ENCODE peak calls at places on chromosomes 13 and 19, in five cellular contexts. F is K562, U is H1, X is HepG2, E is GM12878. N is an unnamed sample.

GRCh38 chr19:13082192-13083007 is 20.3 kb downstream of the LYL1 start:
- DNase-seq in F (peak), U (no peak), X (peak), E (no peak), N (no peak)

GRCh38 chr13:98508280-98509074 is 68.4 kb downstream of the STK24 start:
- DNase-seq in F (no peak), U (no peak), X (peak), E (no peak), N (peak)

GRCh38 chr13:27137759-27138158 is 33.9 kb downstream of the USP12 start:
- DNase-seq in F (no peak), U (no peak), X (no peak), E (no peak), N (no peak)

GRCh38 chr19:6963937-6964336 is 57.3 kb downstream of the MBD3L2B start:
- DNase-seq in F (peak), U (peak), X (no peak), E (no peak), N (peak)

GRCh38 chr13:44273216-44273615 is 100.4 kb upstream of the SERP2 start:
- DNase-seq in F (no peak), U (no peak), X (no peak), E (no peak), N (no peak)

GRCh38 chr19:40449506-40449905 is 5.4 kb upstream of the SERTAD3 start:
- DNase-seq in F (no peak), U (no peak), X (no peak), E (no peak), N (no peak)

GRCh38 chr13:54750521-54750920 is 1721.9 kb downstream of the OLFM4 start:
- DNase-seq in F (no peak), U (no peak), X (no peak), E (no peak), N (no peak)

GRCh38 chr13:102089177-102089576 is 312.7 kb downstream of the FGF14 start:
- DNase-seq in F (no peak), U (no peak), X (no peak), E (no peak), N (no peak)

GRCh38 chr19:52665047-52665446 is 26.9 kb upstream of the ZNF83 start:
- DNase-seq in F (peak), U (no peak), X (no peak), E (no peak), N (no peak)

GRCh38 chr13:98411617-98412310 is 165.1 kb downstream of the STK24 start:
- DNase-seq in F (no peak), U (no peak), X (no peak), E (no peak), N (no peak)

GRCh38 chr13:20431080-20431479 is 94.6 kb downstream of the CRYL1 start:
- DNase-seq in F (no peak), U (no peak), X (no peak), E (no peak), N (no peak)

GRCh38 chr13:26583662-26584061 is 26.2 kb downstream of the WASF3 start:
- DNase-seq in F (no peak), U (no peak), X (no peak), E (no peak), N (no peak)

GRCh38 chr19:15358918-15359317 is 20.7 kb downstream of the AKAP8 start:
- DNase-seq in F (no peak), U (no peak), X (no peak), E (no peak), N (no peak)

GRCh38 chr19:56309511-56310185 is 5.0 kb downstream of the ZSCAN5A start:
- DNase-seq in F (peak), U (peak), X (peak), E (no peak), N (peak)

GRCh38 chr13:40389081-40389641 is 277.3 kb downstream of the FOXO1 start:
- DNase-seq in F (no peak), U (no peak), X (no peak), E (peak), N (no peak)

GRCh38 chr13:113970810-113971470 is 2.9 kb downstream of the C13orf46 start:
- DNase-seq in F (no peak), U (no peak), X (no peak), E (no peak), N (no peak)

GRCh38 chr13:104086759-104087158 is 1020.5 kb upstream of the SLC10A2 start:
- DNase-seq in F (no peak), U (no peak), X (no peak), E (no peak), N (no peak)

GRCh38 chr13:41457589-41458186 is 338 bp downstream of the RGCC start:
- DNase-seq in F (peak), U (peak), X (no peak), E (no peak), N (no peak)

GRCh38 chr13:109198585-109198984 is 569.2 kb downstream of the MYO16 start:
- DNase-seq in F (no peak), U (no peak), X (no peak), E (no peak), N (no peak)

GRCh38 chr13:38334845-38335244 is 14.8 kb upstream of the UFM1 start:
- DNase-seq in F (no peak), U (no peak), X (no peak), E (no peak), N (no peak)

GRCh38 chr13:108433976-108434375 is 164.5 kb downstream of the TNFSF13B start:
- DNase-seq in F (no peak), U (no peak), X (no peak), E (no peak), N (no peak)

GRCh38 chr13:113411216-113412023 is 41.9 kb downstream of the ADPRHL1 start:
- DNase-seq in F (no peak), U (no peak), X (peak), E (no peak), N (peak)

GRCh38 chr19:17706750-17707181 is 12.5 kb upstream of the MAP1S start:
- DNase-seq in F (peak), U (peak), X (peak), E (no peak), N (peak)

GRCh38 chr13:73307481-73307880 is 248.7 kb downstream of the KLF5 start:
- DNase-seq in F (no peak), U (no peak), X (no peak), E (no peak), N (no peak)

GRCh38 chr19:39512964-39513363 is 2.0 kb upstream of the SELENOV start:
- DNase-seq in F (no peak), U (no peak), X (no peak), E (no peak), N (no peak)

GRCh38 chr19:14555918-14556661 is 15.8 kb downstream of the NDUFB7 start:
- DNase-seq in F (no peak), U (no peak), X (no peak), E (no peak), N (no peak)

GRCh38 chr13:98111168-98112098 is 31.5 kb upstream of the FARP1 start:
- DNase-seq in F (no peak), U (no peak), X (no peak), E (no peak), N (no peak)

GRCh38 chr19:855142-855541 is 3.0 kb downstream of the ELANE start:
- DNase-seq in F (no peak), U (no peak), X (no peak), E (no peak), N (no peak)

GRCh38 chr13:106916329-106916728 is 348.4 kb upstream of the ARGLU1 start:
- DNase-seq in F (no peak), U (no peak), X (no peak), E (no peak), N (no peak)

GRCh38 chr19:5914946-5915781 is 1.1 kb downstream of the CAPS start:
- DNase-seq in F (no peak), U (no peak), X (no peak), E (no peak), N (no peak)

GRCh38 chr13:91153372-91153771 is 194.1 kb upstream of the MIR17HG start:
- DNase-seq in F (no peak), U (no peak), X (no peak), E (no peak), N (no peak)

GRCh38 chr13:39129253-39129652 is 91.0 kb downstream of the NHLRC3 start:
- DNase-seq in F (no peak), U (no peak), X (no peak), E (no peak), N (no peak)

GRCh38 chr19:19271828-19272599 is 1.1 kb downstream of the TM6SF2 start:
- DNase-seq in F (no peak), U (no peak), X (no peak), E (no peak), N (no peak)

GRCh38 chr13:22107549-22107948 is 436.7 kb downstream of the FGF9 start:
- DNase-seq in F (no peak), U (no peak), X (peak), E (no peak), N (no peak)

GRCh38 chr13:87999141-87999765 is 328.1 kb downstream of the SLITRK5 start:
- DNase-seq in F (no peak), U (no peak), X (no peak), E (no peak), N (no peak)

GRCh38 chr19:35248310-35249145 is at the start of gene LSR:
- DNase-seq in F (peak), U (peak), X (peak), E (peak), N (peak)

GRCh38 chr13:25574437-25575426 is 203.0 kb downstream of the ATP8A2 start:
- DNase-seq in F (peak), U (peak), X (peak), E (peak), N (peak)

GRCh38 chr13:105037064-105037463 is 1498.4 kb downstream of the EFNB2 start:
- DNase-seq in F (no peak), U (no peak), X (no peak), E (no peak), N (no peak)

GRCh38 chr13:29540799-29541198 is 54.7 kb downstream of the SLC7A1 start:
- DNase-seq in F (no peak), U (no peak), X (no peak), E (no peak), N (no peak)
- TF ChIP-seq SRF in F (no peak), U (no peak), X (no peak), E (no peak), N (no peak)

GRCh38 chr19:45179063-45179847 is 671 bp downstream of the BLOC1S3 start:
- DNase-seq in F (peak), U (no peak), X (no peak), E (no peak), N (no peak)
- TF ChIP-seq SRF in F (no peak), U (no peak), X (no peak), E (no peak), N (no peak)

GRCh38 chr13:95262837-95263381 is 38.3 kb downstream of the ABCC4 start:
- DNase-seq in F (no peak), U (no peak), X (no peak), E (no peak), N (no peak)
- TF ChIP-seq SRF in F (no peak), U (no peak), X (no peak), E (no peak), N (no peak)

GRCh38 chr19:51125421-51126075 is 842 bp downstream of the SIGLEC9 start:
- DNase-seq in F (no peak), U (no peak), X (no peak), E (no peak), N (no peak)
- TF ChIP-seq SRF in F (no peak), U (no peak), X (no peak), E (no peak), N (no peak)

GRCh38 chr19:30649934-30650614 is 277.9 kb downstream of the ZNF536 start:
- DNase-seq in F (peak), U (peak), X (peak), E (peak), N (peak)
- TF ChIP-seq SRF in F (no peak), U (no peak), X (no peak), E (no peak), N (no peak)

GRCh38 chr19:10537668-10538067 is 6.0 kb upstream of the ATG4D start:
- DNase-seq in F (no peak), U (no peak), X (no peak), E (no peak), N (no peak)

GRCh38 chr19:10533656-10534386 is 9.9 kb upstream of the ATG4D start:
- DNase-seq in F (no peak), U (no peak), X (no peak), E (no peak), N (no peak)

GRCh38 chr19:10532457-10532856 is 11.2 kb upstream of the ATG4D start:
- DNase-seq in F (no peak), U (no peak), X (no peak), E (no peak), N (no peak)

GRCh38 chr19:10538204-10538603 is 5.5 kb upstream of the ATG4D start:
- DNase-seq in F (no peak), U (no peak), X (no peak), E (no peak), N (no peak)

GRCh38 chr19:10535613-10536012 is 8.1 kb upstream of the ATG4D start:
- DNase-seq in F (no peak), U (no peak), X (no peak), E (no peak), N (no peak)
- TF ChIP-seq SRF in F (no peak), U (no peak), X (no peak), E (no peak), N (no peak)

GRCh38 chr19:46975011-46975917 is 44.4 kb upstream of the NPAS1 start:
- DNase-seq in F (no peak), U (no peak), X (no peak), E (no peak), N (no peak)
- TF ChIP-seq SRF in F (no peak), U (no peak), X (no peak), E (no peak), N (no peak)

GRCh38 chr19:3825286-3825956 is 39.2 kb upstream of the MATK start:
- DNase-seq in F (no peak), U (no peak), X (no peak), E (no peak), N (no peak)
- TF ChIP-seq SRF in F (no peak), U (no peak), X (no peak), E (no peak), N (no peak)

GRCh38 chr19:33562636-33563035 is 41.0 kb upstream of the PEPD start:
- DNase-seq in F (no peak), U (no peak), X (no peak), E (no peak), N (no peak)
- TF ChIP-seq SRF in F (no peak), U (no peak), X (no peak), E (no peak), N (no peak)

N was measured in HCT116.